ENCODE peak calls at places on chromosome 12, in seven cellular contexts. M is right atrium auricular region; V is NB4; B is effector memory CD8-positive, alpha-beta T cell; K is ACHN; A is left ventricle myocardium inferior; J is NCI-H69. N is an unnamed sample.

GRCh38 chr12:19572920-19573558 is 133.7 kb downstream of the AEBP2 start:
- DNase-seq in V (peak; percentile 87), A (no peak), M (no peak), B (peak; percentile 17), J (peak; percentile 54), K (peak; percentile 65), N (peak; percentile 46)

GRCh38 chr12:45257185-45257585 is 41.3 kb downstream of the ANO6 start:
- DNase-seq in A (no peak), M (no peak), V (peak; percentile 93), B (no peak), J (no peak), K (no peak), N (peak; percentile 31)

GRCh38 chr12:53600490-53601295 is 25.5 kb downstream of the ATF7 start:
- DNase-seq in J (no peak), B (no peak), K (no peak), V (no peak), M (no peak), A (no peak), N (no peak)

GRCh38 chr12:65642006-65642695 is 182.1 kb upstream of the HMGA2 start:
- DNase-seq in M (no peak), J (no peak), B (no peak), A (no peak), K (no peak), V (no peak), N (no peak)

GRCh38 chr12:102396276-102396675 is 84.1 kb downstream of the IGF1 start:
- DNase-seq in J (no peak), M (no peak), B (no peak), A (no peak), V (no peak), K (no peak), N (no peak)

GRCh38 chr12:126747530-126748149 is 1519.3 kb upstream of the TMEM132C start:
- DNase-seq in B (peak; percentile 51), V (peak; percentile 63), J (peak; percentile 35), K (peak; percentile 41), A (peak; percentile 42), M (no peak), N (no peak)

GRCh38 chr12:132453361-132454133 is 36.4 kb upstream of the FBRSL1 start:
- DNase-seq in B (no peak), A (no peak), K (peak; percentile 80), V (no peak), J (no peak), M (no peak), N (no peak)

GRCh38 chr12:10031318-10031717 is 836 bp downstream of the CLEC9A start:
- DNase-seq in K (no peak), A (no peak), J (no peak), B (no peak), M (no peak), V (no peak), N (no peak)

GRCh38 chr12:63978519-63978918 is 134.0 kb downstream of the SRGAP1 start:
- DNase-seq in V (no peak), A (no peak), J (peak; percentile 73), M (no peak), K (peak; percentile 66), B (no peak), N (no peak)

GRCh38 chr12:3313655-3314305 is 177.2 kb upstream of the PRMT8 start:
- DNase-seq in J (peak; percentile 81), B (peak; percentile 9), V (peak; percentile 44), M (no peak), A (no peak), K (peak; percentile 63), N (peak; percentile 15)

N was measured in MM.1S.